ENCODE peak calls at places on chromosomes 5 and 9, in six cellular contexts. One of them, this sample, is unnamed.

GRCh38 chr5:58133631-58134296 is 326.1 kb downstream of the PLK2 start:
- DNase-seq in mesenchymal stem cell: no peak
- DNase-seq in IMR-90: peak; percentile 79
- DNase-seq in H9: no peak
- DNase-seq in trophoblast cell: no peak
- DNase-seq in H1: no peak
- DNase-seq in this sample: no peak

GRCh38 chr5:78734094-78734845 is 85.7 kb upstream of the LHFPL2 start:
- DNase-seq in mesenchymal stem cell: no peak
- DNase-seq in IMR-90: no peak
- DNase-seq in H9: no peak
- DNase-seq in trophoblast cell: no peak
- DNase-seq in H1: no peak
- DNase-seq in this sample: no peak

GRCh38 chr9:110257097-110257955 is 1.0 kb upstream of the TXN start:
- DNase-seq in mesenchymal stem cell: no peak
- DNase-seq in IMR-90: peak; percentile 24
- DNase-seq in H9: peak; percentile 45
- DNase-seq in trophoblast cell: no peak
- DNase-seq in H1: no peak
- DNase-seq in this sample: no peak

GRCh38 chr9:130137870-130138653 is 34.1 kb upstream of the NCS1 start:
- DNase-seq in mesenchymal stem cell: peak; percentile 95
- DNase-seq in IMR-90: peak; percentile 98
- DNase-seq in H9: peak; percentile 81
- DNase-seq in trophoblast cell: peak; percentile 84
- DNase-seq in H1: peak; percentile 34
- DNase-seq in this sample: peak; percentile 29

GRCh38 chr5:110034076-110034475 is 344.3 kb downstream of the MAN2A1 start:
- DNase-seq in mesenchymal stem cell: no peak
- DNase-seq in IMR-90: no peak
- DNase-seq in H9: no peak
- DNase-seq in trophoblast cell: no peak
- DNase-seq in H1: no peak
- DNase-seq in this sample: no peak

GRCh38 chr5:109567374-109568044 is 122.2 kb upstream of the MAN2A1 start:
- DNase-seq in mesenchymal stem cell: peak; percentile 91
- DNase-seq in IMR-90: peak; percentile 28
- DNase-seq in H9: no peak
- DNase-seq in trophoblast cell: no peak
- DNase-seq in H1: no peak
- DNase-seq in this sample: no peak

GRCh38 chr9:94908041-94908563 is 181.6 kb downstream of the AOPEP start:
- DNase-seq in mesenchymal stem cell: no peak
- DNase-seq in IMR-90: peak; percentile 48
- DNase-seq in H9: no peak
- DNase-seq in trophoblast cell: no peak
- DNase-seq in H1: no peak
- DNase-seq in this sample: no peak

GRCh38 chr9:87179556-87180340 is 232.4 kb upstream of the GAS1 start:
- DNase-seq in mesenchymal stem cell: peak; percentile 35
- DNase-seq in IMR-90: no peak
- DNase-seq in H9: no peak
- DNase-seq in trophoblast cell: peak; percentile 68
- DNase-seq in H1: no peak
- DNase-seq in this sample: no peak

GRCh38 chr5:150762216-150762615 is 3.4 kb upstream of the DCTN4 start:
- DNase-seq in mesenchymal stem cell: no peak
- DNase-seq in IMR-90: no peak
- DNase-seq in H9: no peak
- DNase-seq in trophoblast cell: peak; percentile 16
- DNase-seq in H1: no peak
- DNase-seq in this sample: no peak

GRCh38 chr5:150759334-150759583 is 442 bp upstream of the DCTN4 start:
- DNase-seq in mesenchymal stem cell: no peak
- DNase-seq in IMR-90: no peak
- DNase-seq in H9: no peak
- DNase-seq in trophoblast cell: no peak
- DNase-seq in H1: no peak
- DNase-seq in this sample: no peak

GRCh38 chr5:150757087-150757649 is 1.6 kb downstream of the DCTN4 start:
- DNase-seq in mesenchymal stem cell: no peak
- DNase-seq in IMR-90: no peak
- DNase-seq in H9: no peak
- DNase-seq in trophoblast cell: no peak
- DNase-seq in H1: no peak
- DNase-seq in this sample: no peak

GRCh38 chr5:150758534-150759333 is at the start of gene DCTN4:
- DNase-seq in mesenchymal stem cell: peak; percentile 100
- DNase-seq in IMR-90: peak; percentile 99
- DNase-seq in H9: peak; percentile 97
- DNase-seq in trophoblast cell: peak; percentile 96
- DNase-seq in H1: peak; percentile 95
- DNase-seq in this sample: peak; percentile 95

DNA sequence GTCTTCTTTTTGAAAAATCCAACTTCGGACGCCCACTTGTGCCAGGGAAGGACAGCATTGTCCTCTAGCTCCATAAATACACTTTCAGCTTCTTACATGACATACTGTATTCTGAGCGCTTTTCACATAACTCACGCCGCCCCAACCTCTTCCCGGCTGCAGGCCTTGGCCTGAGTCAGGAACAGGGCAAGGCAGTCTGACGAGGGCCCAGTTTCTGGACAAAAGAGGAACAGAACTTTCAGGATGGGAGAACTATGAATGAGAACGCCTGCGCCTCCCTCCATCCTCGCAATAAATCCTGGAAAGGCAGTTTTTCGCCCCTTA is 645 bp downstream of the DCTN4 start:
- DNase-seq in mesenchymal stem cell: no peak
- DNase-seq in IMR-90: peak; percentile 29
- DNase-seq in H9: no peak
- DNase-seq in trophoblast cell: no peak
- DNase-seq in H1: no peak
- DNase-seq in this sample: no peak
- H3K4ac ChIP-seq in mesenchymal stem cell: no peak overlapping the region
- H3K4ac ChIP-seq in IMR-90: peak overlapping the region; percentile 84
- H3K4ac ChIP-seq in H9: no peak overlapping the region
- H3K4ac ChIP-seq in trophoblast cell: peak overlapping the region; percentile 60
- H3K4ac ChIP-seq in H1: no peak overlapping the region
- H3K4ac ChIP-seq in this sample: no peak overlapping the region

DNA sequence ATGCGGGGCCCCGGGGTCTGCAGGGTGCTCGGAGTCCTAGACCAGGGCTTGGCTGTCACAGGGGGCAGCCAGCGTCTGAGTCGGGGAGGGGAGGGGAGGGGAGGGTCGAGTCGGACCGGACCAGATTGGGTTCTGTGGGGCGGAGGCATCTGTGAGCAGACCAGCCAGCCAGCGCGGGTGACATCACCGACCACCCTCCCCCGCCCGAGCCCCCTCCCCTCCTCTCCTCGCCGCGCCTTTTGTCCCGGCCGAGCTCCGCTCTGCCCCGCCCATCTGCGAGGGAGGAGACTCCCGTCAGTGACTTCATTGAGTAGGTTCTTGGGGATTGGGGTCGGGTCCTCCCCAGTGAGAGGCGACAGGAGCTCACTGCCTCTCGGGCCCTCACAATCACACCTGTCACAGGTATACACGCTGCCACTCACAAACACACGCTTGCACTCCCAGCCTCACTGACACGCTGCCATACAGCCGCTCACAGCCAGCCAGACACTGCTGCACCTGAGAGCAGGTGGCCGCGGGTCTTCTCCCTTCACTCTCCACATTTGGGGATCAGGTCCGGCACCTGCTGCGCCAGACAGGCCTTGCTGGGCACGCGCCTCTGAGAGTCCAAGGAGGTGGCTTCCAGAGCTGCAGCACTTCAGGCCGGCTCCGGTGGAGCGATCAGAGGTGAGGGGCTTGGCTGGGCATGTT is 546 bp downstream of the DNAJB5 start:
- DNase-seq in mesenchymal stem cell: peak; percentile 80
- DNase-seq in IMR-90: peak; percentile 39
- DNase-seq in H9: peak; percentile 94
- DNase-seq in trophoblast cell: peak; percentile 29
- DNase-seq in H1: no peak
- DNase-seq in this sample: peak; percentile 81
- H2AFZ ChIP-seq in mesenchymal stem cell: peak overlapping the region; percentile 72
- H2AFZ ChIP-seq in IMR-90: peak overlapping the region; percentile 95
- H2AFZ ChIP-seq in H9: no peak overlapping the region
- H2AFZ ChIP-seq in trophoblast cell: peak overlapping the region; percentile 56
- H2AFZ ChIP-seq in H1: no peak overlapping the region
- H2AFZ ChIP-seq in this sample: peak overlapping the region; percentile 94

DNA sequence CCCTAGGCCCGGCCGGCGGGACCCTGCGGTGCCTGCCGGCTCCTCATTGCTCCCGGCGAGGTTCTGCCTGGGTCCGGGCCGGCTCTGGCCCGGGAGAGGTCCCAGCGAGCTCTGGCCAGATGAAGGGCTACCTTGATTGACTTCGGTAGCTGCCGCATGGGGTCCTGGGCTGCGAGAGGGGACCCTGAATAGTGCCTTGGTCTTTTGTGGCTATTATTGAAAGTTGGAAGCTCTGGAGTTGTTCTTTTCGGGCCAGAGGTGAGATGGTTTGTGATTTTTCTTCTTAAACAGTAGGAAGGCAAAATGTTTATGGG is 628 bp downstream of the NAA35 start:
- DNase-seq in mesenchymal stem cell: no peak
- DNase-seq in IMR-90: no peak
- DNase-seq in H9: no peak
- DNase-seq in trophoblast cell: no peak
- DNase-seq in H1: no peak
- DNase-seq in this sample: peak; percentile 11
- H3K4ac ChIP-seq in mesenchymal stem cell: peak overlapping the region; percentile 95
- H3K4ac ChIP-seq in IMR-90: peak overlapping the region; percentile 76
- H3K4ac ChIP-seq in H9: no peak overlapping the region
- H3K4ac ChIP-seq in trophoblast cell: peak overlapping the region; percentile 83
- H3K4ac ChIP-seq in H1: no peak overlapping the region
- H3K4ac ChIP-seq in this sample: no peak overlapping the region

DNA sequence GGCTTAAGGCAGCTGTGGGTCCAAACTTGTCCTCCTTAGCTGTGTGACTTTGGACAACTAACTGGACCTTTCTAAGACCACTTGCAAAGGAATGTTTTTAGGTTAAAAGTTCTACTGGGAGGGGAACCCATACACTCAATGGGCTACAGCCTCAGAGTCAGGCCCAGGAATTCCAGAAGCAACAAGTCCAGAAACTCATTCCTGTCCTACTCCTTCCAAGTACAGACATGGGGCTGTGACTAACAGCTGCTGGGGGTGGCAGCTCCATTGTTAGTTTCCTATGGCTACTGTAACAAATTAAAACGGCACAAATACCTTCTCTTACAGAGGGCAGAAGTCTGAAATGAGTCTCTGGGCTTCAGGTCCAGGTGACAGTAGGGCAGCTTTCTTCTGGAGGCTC is 12.4 kb upstream of the AKNA start:
- DNase-seq in mesenchymal stem cell: no peak
- DNase-seq in IMR-90: no peak
- DNase-seq in H9: no peak
- DNase-seq in trophoblast cell: no peak
- DNase-seq in H1: no peak
- DNase-seq in this sample: no peak
- H2AFZ ChIP-seq in mesenchymal stem cell: no peak overlapping the region
- H2AFZ ChIP-seq in IMR-90: no peak overlapping the region
- H2AFZ ChIP-seq in H9: no peak overlapping the region
- H2AFZ ChIP-seq in trophoblast cell: no peak overlapping the region
- H2AFZ ChIP-seq in H1: no peak overlapping the region
- H2AFZ ChIP-seq in this sample: no peak overlapping the region

GRCh38 chr9:93810028-93810971 is 144.9 kb downstream of the BARX1 start:
- DNase-seq in mesenchymal stem cell: no peak
- DNase-seq in IMR-90: no peak
- DNase-seq in H9: peak; percentile 64
- DNase-seq in trophoblast cell: no peak
- DNase-seq in H1: no peak
- DNase-seq in this sample: no peak

GRCh38 chr9:93808115-93809029 is 146.8 kb downstream of the BARX1 start:
- DNase-seq in mesenchymal stem cell: no peak
- DNase-seq in IMR-90: no peak
- DNase-seq in H9: no peak
- DNase-seq in trophoblast cell: no peak
- DNase-seq in H1: no peak
- DNase-seq in this sample: no peak

GRCh38 chr9:93812410-93812668 is 142.8 kb downstream of the BARX1 start:
- DNase-seq in mesenchymal stem cell: no peak
- DNase-seq in IMR-90: no peak
- DNase-seq in H9: no peak
- DNase-seq in trophoblast cell: no peak
- DNase-seq in H1: no peak
- DNase-seq in this sample: no peak

GRCh38 chr9:93809204-93809940 is 145.8 kb downstream of the BARX1 start:
- DNase-seq in mesenchymal stem cell: no peak
- DNase-seq in IMR-90: no peak
- DNase-seq in H9: no peak
- DNase-seq in trophoblast cell: no peak
- DNase-seq in H1: no peak
- DNase-seq in this sample: no peak

DNA sequence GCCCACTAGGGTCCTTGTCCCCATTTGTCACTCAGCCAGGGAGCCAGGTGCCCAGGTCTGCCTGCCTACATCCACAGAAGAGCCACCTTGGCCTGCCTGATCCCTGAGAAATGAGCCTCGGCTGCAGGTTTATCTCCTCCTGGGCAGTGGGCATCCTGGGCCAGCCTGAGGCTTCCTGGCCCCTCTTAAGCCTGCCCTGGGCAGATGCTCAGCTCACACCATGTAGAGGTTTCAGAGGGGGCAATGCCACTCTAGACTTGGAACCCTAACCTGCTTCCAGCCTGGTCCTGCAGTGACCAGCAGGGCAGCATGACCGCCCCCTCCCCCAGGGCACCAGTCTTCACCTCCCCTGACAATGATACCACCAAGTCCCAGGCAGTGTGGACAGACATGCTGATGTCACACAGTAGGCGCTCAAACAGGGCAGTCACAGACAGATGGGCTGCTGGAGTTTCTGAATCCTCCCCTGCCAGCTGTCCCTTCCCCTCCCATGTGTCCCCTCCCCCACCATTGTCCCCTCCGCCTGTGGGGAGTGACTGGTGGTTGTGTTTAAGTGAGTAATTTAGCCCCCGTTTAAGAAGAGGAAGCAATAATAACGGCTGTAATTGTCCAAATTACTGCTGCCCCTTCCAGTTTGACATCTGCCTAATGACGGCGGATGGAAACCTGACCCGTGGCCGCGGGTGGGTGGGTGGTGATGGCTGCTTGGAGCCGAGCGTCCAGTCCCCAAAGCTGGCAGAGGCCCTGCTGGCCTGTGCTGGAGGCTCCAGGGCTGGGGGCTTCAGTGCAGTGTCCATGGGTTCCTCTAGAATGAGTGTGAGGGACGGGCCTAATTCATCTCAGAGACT is 147.8 kb downstream of the BARX1 start:
- DNase-seq in mesenchymal stem cell: no peak
- DNase-seq in IMR-90: no peak
- DNase-seq in H9: no peak
- DNase-seq in trophoblast cell: no peak
- DNase-seq in H1: no peak
- DNase-seq in this sample: no peak
- H3K4ac ChIP-seq in mesenchymal stem cell: no peak overlapping the region
- H3K4ac ChIP-seq in IMR-90: no peak overlapping the region
- H3K4ac ChIP-seq in H9: no peak overlapping the region
- H3K4ac ChIP-seq in trophoblast cell: no peak overlapping the region
- H3K4ac ChIP-seq in H1: no peak overlapping the region
- H3K4ac ChIP-seq in this sample: no peak overlapping the region

GRCh38 chr5:52342361-52342760 is 445.4 kb upstream of the ITGA1 start:
- DNase-seq in mesenchymal stem cell: no peak
- DNase-seq in IMR-90: no peak
- DNase-seq in H9: no peak
- DNase-seq in trophoblast cell: no peak
- DNase-seq in H1: no peak
- DNase-seq in this sample: no peak
- H2AFZ ChIP-seq in mesenchymal stem cell: no peak overlapping the region
- H2AFZ ChIP-seq in IMR-90: no peak overlapping the region
- H2AFZ ChIP-seq in H9: no peak overlapping the region
- H2AFZ ChIP-seq in trophoblast cell: no peak overlapping the region
- H2AFZ ChIP-seq in H1: no peak overlapping the region
- H2AFZ ChIP-seq in this sample: no peak overlapping the region

GRCh38 chr5:142433526-142434321 is 108.9 kb upstream of the SPRY4 start:
- DNase-seq in mesenchymal stem cell: peak; percentile 40
- DNase-seq in IMR-90: peak; percentile 47
- DNase-seq in H9: no peak
- DNase-seq in trophoblast cell: no peak
- DNase-seq in H1: no peak
- DNase-seq in this sample: no peak
- H3K4ac ChIP-seq in mesenchymal stem cell: peak overlapping the region; percentile 13
- H3K4ac ChIP-seq in IMR-90: peak overlapping the region; percentile 88
- H3K4ac ChIP-seq in H9: no peak overlapping the region
- H3K4ac ChIP-seq in trophoblast cell: no peak overlapping the region
- H3K4ac ChIP-seq in H1: peak overlapping the region; percentile 58
- H3K4ac ChIP-seq in this sample: no peak overlapping the region